ENCODE peak calls at places on chromosomes 3 and 15, in nine cellular contexts. O is Panc1, P is breast epithelium, V is sigmoid colon, U is stomach, J is esophagus muscularis mucosa, E is K562, N is spleen, S is H1. K is an unnamed sample.

GRCh38 chr15:74403981-74404563 is 29.7 kb downstream of the SEMA7A start:
- DNase-seq in O (no peak), P (no peak), V (no peak), U (no peak), J (no peak), E (no peak), N (no peak), S (no peak), K (no peak)

GRCh38 chr3:159189994-159190669 is 388.3 kb downstream of the MFSD1 start:
- DNase-seq in O (no peak), P (no peak), V (no peak), U (no peak), J (no peak), E (no peak), N (no peak), S (no peak), K (no peak)

GRCh38 chr15:42146551-42147430 is 9.6 kb downstream of the PLA2G4F start:
- DNase-seq in O (no peak), P (no peak), V (no peak), U (peak; percentile 23), J (no peak), E (peak; percentile 45), N (no peak), S (no peak), K (no peak)

GRCh38 chr3:18580268-18580667 is 155.1 kb upstream of the SATB1 start:
- DNase-seq in O (no peak), P (no peak), V (no peak), U (no peak), J (no peak), E (no peak), N (no peak), S (no peak), K (no peak)

GRCh38 chr3:47283193-47283537 is 421 bp downstream of the KLHL18 start:
- DNase-seq in O (no peak), P (no peak), V (peak; percentile 64), U (peak; percentile 27), J (no peak), E (no peak), N (no peak), S (no peak), K (no peak)

GRCh38 chr3:64494530-64494929 is 193.3 kb downstream of the ADAMTS9 start:
- DNase-seq in O (no peak), P (no peak), V (no peak), U (no peak), J (no peak), E (no peak), N (no peak), S (no peak), K (no peak)

GRCh38 chr15:34841220-34841841 is 46.0 kb upstream of the ACTC1 start:
- DNase-seq in O (no peak), P (no peak), V (no peak), U (no peak), J (no peak), E (no peak), N (no peak), S (no peak), K (no peak)

GRCh38 chr3:71541313-71541712 is 42.2 kb downstream of the FOXP1 start:
- DNase-seq in O (no peak), P (no peak), V (no peak), U (no peak), J (no peak), E (peak; percentile 11), N (no peak), S (no peak), K (no peak)

GRCh38 chr3:172048599-172048998 is 9.2 kb downstream of the FNDC3B start:
- DNase-seq in O (no peak), P (no peak), V (no peak), U (no peak), J (no peak), E (no peak), N (no peak), S (no peak), K (no peak)

GRCh38 chr3:127747751-127748521 is 74.4 kb downstream of the MGLL start:
- DNase-seq in O (no peak), P (no peak), V (peak; percentile 85), U (peak; percentile 77), J (no peak), E (no peak), N (peak; percentile 53), S (no peak), K (no peak)

GRCh38 chr3:48877671-48878070 is 21.0 kb downstream of the SLC25A20 start:
- DNase-seq in O (no peak), P (no peak), V (no peak), U (no peak), J (no peak), E (no peak), N (no peak), S (no peak), K (no peak)

GRCh38 chr3:85589145-85589544 is 630.4 kb downstream of the CADM2 start:
- DNase-seq in O (no peak), P (no peak), V (no peak), U (no peak), J (no peak), E (no peak), N (no peak), S (no peak), K (no peak)

GRCh38 chr15:101172421-101173097 is 79.3 kb downstream of the CHSY1 start:
- DNase-seq in O (no peak), P (no peak), V (no peak), U (no peak), J (no peak), E (no peak), N (no peak), S (no peak), K (no peak)

GRCh38 chr3:72482589-72483249 is 365.5 kb downstream of the SHQ1 start:
- DNase-seq in O (no peak), P (peak; percentile 62), V (peak; percentile 73), U (peak; percentile 69), J (peak; percentile 96), E (peak; percentile 60), N (no peak), S (no peak), K (peak; percentile 84)

GRCh38 chr3:129937717-129938116 is 36.8 kb upstream of the TRH start:
- DNase-seq in O (no peak), P (no peak), V (no peak), U (no peak), J (no peak), E (no peak), N (peak; percentile 61), S (peak; percentile 52), K (no peak)
- TF ChIP-seq CTCF in O (no peak), P (no peak), V (no peak), U (no peak), J (no peak), E (no peak), N (no peak), S (peak; percentile 33), K (no peak)

DNA sequence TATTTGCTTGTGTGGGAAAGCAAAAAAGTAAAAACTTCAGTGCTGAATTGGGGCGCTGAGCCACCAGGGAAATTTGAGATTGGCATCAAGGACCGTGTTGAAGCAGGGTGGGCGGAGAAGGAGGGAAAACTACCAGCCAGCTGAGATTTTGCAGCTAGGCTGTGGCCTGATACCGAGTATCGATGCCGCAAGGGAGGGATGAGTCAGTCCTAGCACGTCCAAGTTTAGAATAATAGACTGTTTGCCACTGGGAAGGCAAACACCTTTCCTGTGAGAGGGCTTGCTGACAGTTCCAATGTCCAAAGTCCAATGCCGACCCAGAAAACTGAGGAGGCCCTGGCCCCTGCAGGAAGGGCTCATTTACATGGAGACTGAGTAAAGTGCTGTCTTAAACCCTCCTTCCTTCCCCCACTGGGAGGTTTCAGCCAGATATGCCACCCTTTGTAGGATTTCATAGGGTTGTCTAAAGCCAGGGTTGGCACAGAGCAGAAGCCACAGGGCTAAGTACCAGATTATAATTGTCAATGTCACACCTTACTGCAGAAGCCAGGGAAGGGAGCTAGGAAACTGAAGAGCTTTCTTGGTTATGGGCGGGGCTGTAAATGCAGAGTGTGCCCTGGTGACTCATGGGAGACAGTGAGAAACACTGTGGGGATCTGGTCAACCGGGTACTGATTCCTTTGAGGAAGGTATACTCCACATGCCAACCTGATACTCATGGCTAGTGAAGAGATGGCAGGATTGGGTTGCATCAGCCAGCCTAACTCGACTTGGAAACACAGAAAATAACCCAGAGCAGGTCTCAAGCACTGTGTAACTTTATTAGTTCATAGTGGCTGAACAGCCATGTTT is 28.4 kb upstream of the PIK3CB start:
- DNase-seq in O (peak; percentile 60), P (no peak), V (no peak), U (peak; percentile 51), J (no peak), E (peak; percentile 78), N (peak; percentile 43), S (peak; percentile 53), K (no peak)
- TF ChIP-seq POLR2AphosphoS5 in O (peak; percentile 43), P (no peak), V (no peak), U (peak; percentile 44), J (no peak), E (peak; percentile 62), N (no peak), S (peak; percentile 50), K (no peak)

GRCh38 chr3:56591256-56591655 is 34.3 kb downstream of the CCDC66 start:
- DNase-seq in O (no peak), P (no peak), V (no peak), U (no peak), J (no peak), E (no peak), N (no peak), S (no peak), K (no peak)

GRCh38 chr3:56595956-56596355 is 39.0 kb downstream of the CCDC66 start:
- DNase-seq in O (no peak), P (no peak), V (no peak), U (no peak), J (no peak), E (no peak), N (no peak), S (no peak), K (no peak)

GRCh38 chr3:56593455-56594158 is 36.6 kb downstream of the CCDC66 start:
- DNase-seq in O (no peak), P (no peak), V (no peak), U (no peak), J (no peak), E (no peak), N (no peak), S (no peak), K (no peak)

GRCh38 chr3:56590814-56591213 is 33.8 kb downstream of the CCDC66 start:
- DNase-seq in O (no peak), P (no peak), V (no peak), U (no peak), J (no peak), E (no peak), N (no peak), S (no peak), K (no peak)

DNA sequence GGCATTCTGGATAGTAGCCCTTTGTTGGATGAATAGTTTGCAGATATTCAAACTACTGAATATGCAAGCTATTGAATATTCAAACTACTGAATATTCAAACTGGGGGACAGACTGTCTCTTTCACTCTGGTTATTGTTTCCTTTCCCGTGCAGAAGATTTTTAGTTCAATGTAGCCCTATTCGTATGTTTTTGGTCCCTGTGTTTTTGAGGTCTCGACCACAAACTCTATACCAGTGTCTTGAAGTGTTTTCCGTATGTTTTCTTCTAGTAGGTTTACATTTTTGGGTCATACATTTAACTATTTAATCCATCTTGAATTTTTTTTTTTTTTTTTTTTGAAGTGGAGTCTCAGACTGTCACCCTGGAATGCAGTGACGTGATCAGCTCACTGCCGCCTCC is 39.5 kb downstream of the CCDC66 start:
- DNase-seq in O (no peak), P (no peak), V (no peak), U (no peak), J (no peak), E (no peak), N (no peak), S (no peak), K (no peak)
- H3K36me3 ChIP-seq in O (no peaks in the 10 kb centered on the region), P (no peaks in the 10 kb centered on the region), V (peaks cover 6% of the 10 kb centered on the region), U (peaks cover 44% of the 10 kb centered on the region), J (peaks cover 7% of the 10 kb centered on the region), E (peaks cover 26% of the 10 kb centered on the region), N (no peaks in the 10 kb centered on the region), S (no peaks in the 10 kb centered on the region), K (peaks cover 50% of the 10 kb centered on the region)

GRCh38 chr3:42600958-42601675 is 631 bp downstream of the NKTR start:
- DNase-seq in O (no peak), P (peak; percentile 65), V (peak; percentile 89), U (peak; percentile 64), J (peak; percentile 94), E (peak; percentile 60), N (no peak), S (peak; percentile 83), K (peak; percentile 70)
- TF ChIP-seq CTCF in O (no peak), P (peak; percentile 44), V (peak; percentile 31), U (no peak), J (peak; percentile 18), E (peak; percentile 20), N (no peak), S (peak; percentile 7), K (peak; percentile 14)